ENCODE peak calls at places on chromosomes 2 and 18, in eight cellular contexts. F is A549, A is adrenal gland, C is uterus, P is thyroid gland, Y is spleen, T is esophagus muscularis mucosa, J is transverse colon. K is an unnamed sample.

GRCh38 chr18:72419914-72420313 is 124.2 kb downstream of the CBLN2 start:
- DNase-seq in T (no peak), C (no peak), A (no peak), J (no peak), Y (no peak), F (no peak), P (no peak), K (no peak)

GRCh38 chr18:26440644-26441043 is 107.7 kb downstream of the KCTD1 start:
- DNase-seq in T (no peak), C (no peak), J (no peak), P (no peak), A (no peak), Y (no peak), F (no peak), K (no peak)

GRCh38 chr18:59446012-59446411 is 86.9 kb upstream of the LMAN1 start:
- DNase-seq in A (no peak), Y (no peak), P (no peak), F (no peak), C (no peak), J (no peak), T (no peak), K (no peak)

GRCh38 chr2:52327641-52328040 is 1295.7 kb upstream of the NRXN1 start:
- DNase-seq in A (no peak), Y (no peak), P (no peak), C (no peak), T (no peak), F (no peak), J (no peak), K (no peak)

GRCh38 chr2:199430219-199430618 is 27.5 kb downstream of the SATB2 start:
- DNase-seq in A (no peak), T (no peak), C (no peak), Y (no peak), J (no peak), F (no peak), P (no peak), K (no peak)

GRCh38 chr2:202339052-202339870 is 36.9 kb upstream of the BMPR2 start:
- DNase-seq in J (no peak), T (no peak), F (peak; percentile 45), Y (no peak), A (no peak), C (no peak), P (no peak), K (no peak)

GRCh38 chr2:11363868-11364564 is 19.6 kb upstream of the ROCK2 start:
- DNase-seq in J (no peak), P (no peak), C (no peak), A (no peak), T (no peak), Y (no peak), F (no peak), K (no peak)

GRCh38 chr2:16952805-16953204 is 287.2 kb upstream of the CYRIA start:
- DNase-seq in A (no peak), C (no peak), P (no peak), T (no peak), Y (no peak), J (no peak), F (no peak), K (no peak)

GRCh38 chr18:45249306-45249705 is 366.0 kb upstream of the SLC14A2 start:
- DNase-seq in J (no peak), T (no peak), A (no peak), Y (no peak), C (no peak), F (no peak), P (no peak), K (no peak)

GRCh38 chr2:33347856-33348255 is 128.6 kb upstream of the RASGRP3 start:
- DNase-seq in A (no peak), J (no peak), T (no peak), P (no peak), F (no peak), Y (no peak), C (no peak), K (no peak)

GRCh38 chr2:58539973-58540372 is 298.8 kb upstream of the FANCL start:
- DNase-seq in Y (no peak), A (no peak), C (no peak), J (no peak), P (no peak), F (peak; percentile 51), T (no peak), K (no peak)

GRCh38 chr2:129661942-129662341 is 317.5 kb upstream of the RAB6C start:
- DNase-seq in A (no peak), C (no peak), F (no peak), P (no peak), Y (no peak), J (no peak), T (peak; percentile 60), K (no peak)

GRCh38 chr2:45307147-45307546 is 297.9 kb upstream of the SIX2 start:
- DNase-seq in A (no peak), P (no peak), J (no peak), F (no peak), T (no peak), C (no peak), Y (no peak), K (no peak)
- H3K27ac ChIP-seq in A (no peak overlapping the region), P (no peak overlapping the region), J (no peak overlapping the region), F (no peak overlapping the region), T (no peak overlapping the region), C (no peak overlapping the region), Y (no peak overlapping the region), K (no peak overlapping the region)

GRCh38 chr18:79708412-79708811 is 28.8 kb downstream of the CTDP1 start:
- DNase-seq in J (no peak), P (no peak), C (no peak), Y (peak; percentile 61), F (no peak), T (no peak), A (no peak), K (no peak)
- TF ChIP-seq POLR2A in J (no peak), P (no peak), C (no peak), Y (no peak), F (no peak), T (no peak), A (no peak), K (no peak)

DNA sequence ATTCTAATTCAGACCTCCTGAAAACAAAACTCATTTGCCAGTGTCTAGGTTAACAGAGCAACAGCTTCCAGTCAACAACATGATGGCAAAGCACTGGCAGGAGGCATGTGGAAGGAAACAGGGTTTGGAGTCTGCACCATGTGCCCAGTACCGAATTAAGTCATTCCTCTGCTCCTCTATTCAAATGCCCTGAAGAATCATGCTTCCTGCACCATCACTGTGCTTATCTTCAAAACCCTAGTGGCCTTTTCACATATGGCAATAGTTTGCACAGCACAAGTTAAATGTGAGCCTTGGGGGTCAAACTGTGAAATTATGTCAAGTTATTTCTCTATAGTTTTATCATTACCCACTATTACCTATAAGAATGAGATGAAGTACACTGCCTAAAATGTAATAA is 75.4 kb upstream of the GRB14 start:
- DNase-seq in A (no peak), P (no peak), F (peak; percentile 67), Y (no peak), T (no peak), J (no peak), C (no peak), K (no peak)
- TF ChIP-seq CTCF in A (no peak), P (no peak), F (peak; percentile 8), Y (no peak), T (no peak), J (no peak), C (no peak), K (no peak)

GRCh38 chr2:1979101-1979500 is 234.8 kb upstream of the PXDN start:
- DNase-seq in F (no peak), P (no peak), C (no peak), A (no peak), T (no peak), Y (no peak), J (no peak), K (no peak)
- H3K27ac ChIP-seq in F (no peak overlapping the region), P (no peak overlapping the region), C (no peak overlapping the region), A (no peak overlapping the region), T (no peak overlapping the region), Y (no peak overlapping the region), J (no peak overlapping the region), K (no peak overlapping the region)

GRCh38 chr2:231604685-231605606 is 12.3 kb downstream of the TEX44 start:
- DNase-seq in C (peak; percentile 100), F (peak; percentile 98), T (peak; percentile 100), P (peak; percentile 99), J (peak; percentile 100), A (peak; percentile 100), Y (peak; percentile 100), K (peak; percentile 98)
- TF ChIP-seq POLR2A in C (peak; percentile 75), F (no peak), T (peak; percentile 61), P (peak; percentile 62), J (peak; percentile 58), A (peak; percentile 61), Y (no peak), K (peak; percentile 79)

DNA sequence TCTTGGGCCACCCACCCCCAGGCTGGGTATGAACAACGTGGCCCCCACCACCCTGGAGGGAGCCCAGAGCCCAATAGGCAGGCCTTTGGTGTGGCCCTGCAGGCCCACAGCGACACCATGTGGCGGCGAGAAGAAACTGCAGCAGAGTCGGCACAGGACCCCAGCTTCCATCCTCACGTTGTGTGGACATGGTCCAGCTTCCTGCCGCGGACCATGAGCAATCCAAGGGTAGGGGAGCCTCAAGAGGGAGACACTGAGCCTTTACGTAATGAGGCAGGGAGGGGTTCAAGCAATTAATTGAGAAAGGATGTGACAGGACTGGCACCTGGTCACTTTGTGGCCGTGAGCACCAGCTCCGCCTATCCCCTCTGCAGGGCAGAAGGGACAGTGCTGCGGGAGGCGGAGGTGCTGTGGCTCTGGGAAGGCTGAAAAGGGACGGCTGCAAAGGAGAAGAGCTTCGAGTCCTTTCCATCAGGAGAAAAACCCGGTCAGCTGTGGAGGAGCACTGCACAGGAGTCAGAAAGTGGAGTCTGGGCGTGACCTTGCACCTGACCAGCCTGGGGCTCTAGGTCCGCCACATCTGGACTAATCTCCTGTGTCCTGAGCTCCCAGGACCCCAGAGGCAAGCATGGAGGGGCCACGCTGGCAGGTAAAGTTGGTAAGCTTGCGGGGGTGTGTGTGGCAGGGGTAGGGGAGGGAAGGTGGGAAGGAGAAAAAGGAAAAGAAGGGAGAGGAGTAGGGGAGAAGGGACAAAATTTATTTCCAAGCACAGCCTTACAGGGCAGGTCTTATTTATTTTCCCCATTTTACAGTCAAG is 44.9 kb downstream of the TMEM37 start:
- DNase-seq in A (peak; percentile 64), T (no peak), Y (peak; percentile 87), P (peak; percentile 43), C (no peak), F (peak; percentile 74), J (peak; percentile 53), K (no peak)
- TF ChIP-seq CTCF in A (peak; percentile 100), T (peak; percentile 94), Y (peak; percentile 79), P (peak; percentile 87), C (peak; percentile 79), F (peak; percentile 95), J (peak; percentile 99), K (peak; percentile 84)

DNA sequence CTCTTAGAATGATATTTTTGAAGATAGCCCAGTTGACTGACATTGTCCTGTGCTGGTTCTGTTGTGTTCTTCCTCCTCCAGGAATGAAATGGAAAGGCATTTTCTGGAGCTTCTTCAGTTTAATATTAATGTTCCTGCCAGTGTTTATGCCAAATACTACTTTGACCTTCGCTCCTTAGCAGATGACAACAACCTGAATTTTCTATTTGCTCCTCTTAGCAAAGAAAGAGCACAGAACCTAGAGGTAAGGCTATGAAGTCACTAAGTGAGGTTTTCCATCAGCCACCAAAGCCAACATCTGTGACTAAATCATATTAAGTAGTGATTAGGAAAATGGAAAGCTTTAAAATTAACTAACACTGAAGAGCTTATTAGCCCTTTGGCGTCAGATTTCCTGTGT is 18.8 kb downstream of the FZD5 start:
- DNase-seq in F (no peak), C (no peak), A (no peak), J (no peak), P (no peak), T (no peak), Y (no peak), K (no peak)
- H3K27ac ChIP-seq in F (no peak overlapping the region), C (no peak overlapping the region), A (no peak overlapping the region), J (no peak overlapping the region), P (no peak overlapping the region), T (no peak overlapping the region), Y (no peak overlapping the region), K (no peak overlapping the region)

K was measured in gastrocnemius medialis.